ENCODE peak calls at places on chromosomes 16 and 17, in seven cellular contexts. K, M, Z, U, T, V and Q are unnamed samples.
A peak's percentile ranks its signal among the peaks of the same experiment; 100 is the strongest.

GRCh38 chr17:77606865-77607210 is 351.7 kb upstream of the TNRC6C start:
- DNase-seq in K (no peak), M (no peak), Z (no peak), U (no peak), T (no peak), V (no peak), Q (no peak)

GRCh38 chr16:48447428-48447827 is 62.2 kb upstream of the SIAH1 start:
- DNase-seq in K (no peak), M (no peak), Z (no peak), U (no peak), T (no peak), V (no peak), Q (no peak)

GRCh38 chr16:86217001-86217890 is 293.1 kb upstream of the FOXF1 start:
- DNase-seq in K (no peak), M (no peak), Z (no peak), U (no peak), T (no peak), V (no peak), Q (no peak)

GRCh38 chr17:3008336-3009279 is 54.8 kb downstream of the OR1D5 start:
- DNase-seq in K (no peak), M (no peak), Z (no peak), U (no peak), T (no peak), V (no peak), Q (no peak)

GRCh38 chr16:67170948-67171649 is 761 bp downstream of the NOL3 start:
- DNase-seq in K (no peak), M (peak; percentile 51), Z (no peak), U (no peak), T (no peak), V (no peak), Q (no peak)

GRCh38 chr17:74917430-74917829 is 5.6 kb downstream of the USH1G start:
- DNase-seq in K (no peak), M (no peak), Z (no peak), U (no peak), T (no peak), V (no peak), Q (no peak)

GRCh38 chr16:69407702-69408323 is 16.6 kb upstream of the CYB5B start:
- DNase-seq in K (no peak), M (no peak), Z (no peak), U (no peak), T (no peak), V (no peak), Q (no peak)

GRCh38 chr16:25192096-25192495 is 24.7 kb upstream of the AQP8 start:
- DNase-seq in K (no peak), M (peak; percentile 23), Z (no peak), U (no peak), T (no peak), V (no peak), Q (no peak)

GRCh38 chr16:782766-783403 is 5.3 kb downstream of the RPUSD1 start:
- DNase-seq in K (no peak), M (no peak), Z (no peak), U (no peak), T (no peak), V (no peak), Q (no peak)

GRCh38 chr17:2092253-2092652 is 37.4 kb downstream of the HIC1 start:
- DNase-seq in K (no peak), M (no peak), Z (no peak), U (no peak), T (no peak), V (no peak), Q (no peak)

GRCh38 chr17:19263621-19264010 is 26.4 kb downstream of the EPN2 start:
- DNase-seq in K (no peak), M (no peak), Z (no peak), U (peak; percentile 8), T (no peak), V (no peak), Q (no peak)

GRCh38 chr17:42276359-42276608 is at the start of gene STAT5B:
- DNase-seq in K (peak; percentile 70), M (peak; percentile 58), Z (peak; percentile 78), U (peak; percentile 30), T (peak; percentile 53), V (peak; percentile 51), Q (peak; percentile 97)

GRCh38 chr17:74542727-74543383 is 3.1 kb downstream of the CD300C start:
- DNase-seq in K (no peak), M (no peak), Z (no peak), U (no peak), T (no peak), V (no peak), Q (no peak)

GRCh38 chr16:85625485-85626117 is 12.5 kb downstream of the GSE1 start:
- DNase-seq in K (no peak), M (no peak), Z (no peak), U (no peak), T (no peak), V (no peak), Q (no peak)

GRCh38 chr16:69112285-69113129 is 7.1 kb downstream of the HAS3 start:
- DNase-seq in K (peak; percentile 21), M (peak; percentile 66), Z (no peak), U (no peak), T (peak; percentile 77), V (no peak), Q (peak; percentile 81)

GRCh38 chr16:84386044-84386443 is 17.7 kb downstream of the ATP2C2 start:
- DNase-seq in K (no peak), M (no peak), Z (no peak), U (no peak), T (no peak), V (no peak), Q (no peak)

GRCh38 chr16:88383401-88384221 is 852 bp downstream of the ZNF469 start:
- DNase-seq in K (no peak), M (peak; percentile 72), Z (peak; percentile 47), U (peak; percentile 37), T (peak; percentile 45), V (no peak), Q (peak; percentile 71)

GRCh38 chr16:30472328-30472942 is at the start of gene ITGAL:
- DNase-seq in K (peak; percentile 81), M (no peak), Z (peak; percentile 27), U (no peak), T (no peak), V (no peak), Q (peak; percentile 83)

GRCh38 chr16:57752203-57752580 is 16.6 kb downstream of the KATNB1 start:
- DNase-seq in K (no peak), M (no peak), Z (no peak), U (no peak), T (no peak), V (no peak), Q (no peak)

GRCh38 chr17:65743313-65743665 is 181.8 kb upstream of the AXIN2 start:
- DNase-seq in K (no peak), M (no peak), Z (no peak), U (no peak), T (no peak), V (no peak), Q (no peak)

GRCh38 chr16:68472581-68472980 is 24.3 kb upstream of the SMPD3 start:
- DNase-seq in K (no peak), M (no peak), Z (no peak), U (no peak), T (no peak), V (no peak), Q (no peak)

GRCh38 chr16:68085259-68086071 is at the start of gene NFATC3:
- DNase-seq in K (peak; percentile 97), M (peak; percentile 97), Z (peak; percentile 99), U (peak; percentile 89), T (peak; percentile 93), V (peak; percentile 97), Q (peak; percentile 97)

GRCh38 chr16:17321824-17322223 is 148.9 kb downstream of the XYLT1 start:
- DNase-seq in K (no peak), M (no peak), Z (no peak), U (no peak), T (no peak), V (no peak), Q (no peak)

GRCh38 chr17:58305626-58306025 is 23.0 kb downstream of the TSPOAP1 start:
- DNase-seq in K (no peak), M (no peak), Z (no peak), U (no peak), T (no peak), V (no peak), Q (no peak)

GRCh38 chr17:44598932-44599297 is 41.6 kb downstream of the FZD2 start:
- DNase-seq in K (no peak), M (no peak), Z (no peak), U (no peak), T (no peak), V (no peak), Q (no peak)

GRCh38 chr17:48374650-48375230 is 55.3 kb downstream of the SKAP1 start:
- DNase-seq in K (no peak), M (peak; percentile 74), Z (no peak), U (no peak), T (no peak), V (no peak), Q (peak; percentile 28)

GRCh38 chr16:740459-740763 is 386 bp downstream of the CIAO3 start:
- DNase-seq in K (no peak), M (no peak), Z (no peak), U (no peak), T (no peak), V (no peak), Q (no peak)

GRCh38 chr16:67461600-67462278 is 19.2 kb downstream of the ATP6V0D1 start:
- DNase-seq in K (no peak), M (no peak), Z (no peak), U (no peak), T (no peak), V (no peak), Q (no peak)

GRCh38 chr17:78459696-78460095 is 81.2 kb downstream of the PGS1 start:
- DNase-seq in K (no peak), M (no peak), Z (no peak), U (no peak), T (no peak), V (no peak), Q (no peak)

GRCh38 chr17:39628655-39629493 is 2.1 kb downstream of the PPP1R1B start:
- DNase-seq in K (no peak), M (no peak), Z (no peak), U (no peak), T (no peak), V (no peak), Q (no peak)

GRCh38 chr16:27769561-27770222 is 219.7 kb downstream of the KATNIP start:
- DNase-seq in K (no peak), M (no peak), Z (no peak), U (no peak), T (no peak), V (no peak), Q (no peak)

GRCh38 chr16:24991349-24991748 is 23.8 kb downstream of the ARHGAP17 start:
- DNase-seq in K (no peak), M (no peak), Z (no peak), U (no peak), T (no peak), V (no peak), Q (no peak)

GRCh38 chr17:67260051-67260987 is 15.3 kb upstream of the HELZ start:
- DNase-seq in K (no peak), M (peak; percentile 48), Z (no peak), U (no peak), T (no peak), V (no peak), Q (no peak)

GRCh38 chr17:7562208-7562605 is 488 bp downstream of the SENP3 start:
- DNase-seq in K (no peak), M (no peak), Z (no peak), U (no peak), T (no peak), V (no peak), Q (no peak)

GRCh38 chr16:1543085-1543896 is 9.8 kb downstream of the TMEM204 start:
- DNase-seq in K (peak; percentile 38), M (peak; percentile 38), Z (peak; percentile 85), U (peak; percentile 47), T (no peak), V (no peak), Q (peak; percentile 77)

GRCh38 chr17:28371245-28372202 is at the start of gene SARM1:
- DNase-seq in K (peak; percentile 85), M (peak; percentile 94), Z (peak; percentile 91), U (peak; percentile 76), T (peak; percentile 97), V (peak; percentile 77), Q (peak; percentile 96)

GRCh38 chr17:21295036-21295952 is 10.8 kb downstream of the MAP2K3 start:
- DNase-seq in K (no peak), M (peak; percentile 55), Z (peak; percentile 71), U (no peak), T (no peak), V (no peak), Q (no peak)